ENCODE peak calls at places on chromosome 13, in eight cellular contexts. P is T-helper 17 cell; B is lung; N is effector CD8-positive, alpha-beta T cell; C is choroid plexus epithelial cell; M is aorta; O is epithelial cell of esophagus; U is dorsolateral prefrontal cortex. T is an unnamed sample.

GRCh38 chr13:47109028-47109427 is 212.2 kb upstream of the HTR2A start:
- DNase-seq in N (no peak), U (no peak), P (no peak), B (no peak), O (peak), C (no peak), M (no peak), T (no peak)

GRCh38 chr13:41812237-41812636 is 148.7 kb downstream of the VWA8 start:
- DNase-seq in P (no peak), U (no peak), C (no peak), N (no peak), O (no peak), M (no peak), B (no peak), T (no peak)

GRCh38 chr13:82636119-82636518 is 1246.2 kb downstream of the SLITRK1 start:
- DNase-seq in B (no peak), C (peak), M (no peak), U (no peak), N (no peak), P (no peak), O (peak), T (no peak)

GRCh38 chr13:83796364-83796763 is 85.9 kb downstream of the SLITRK1 start:
- DNase-seq in M (no peak), P (no peak), O (no peak), U (no peak), N (no peak), C (no peak), B (no peak), T (no peak)

GRCh38 chr13:108621421-108621820 is 8.0 kb upstream of the MYO16 start:
- DNase-seq in M (no peak), N (no peak), P (no peak), U (no peak), O (no peak), C (no peak), B (no peak), T (no peak)

GRCh38 chr13:109729031-109729870 is 57.1 kb downstream of the IRS2 start:
- DNase-seq in P (no peak), N (no peak), B (no peak), U (no peak), M (no peak), C (peak), O (peak), T (no peak)

GRCh38 chr13:38395505-38395803 is 45.8 kb downstream of the UFM1 start:
- DNase-seq in N (no peak), U (no peak), C (no peak), M (no peak), P (no peak), O (peak), B (no peak), T (no peak)

GRCh38 chr13:30033681-30034447 is 183.4 kb upstream of the UBL3 start:
- DNase-seq in M (no peak), U (no peak), N (no peak), C (peak), B (no peak), O (peak), P (no peak), T (no peak)

GRCh38 chr13:27024062-27024461 is 147.5 kb downstream of the USP12 start:
- DNase-seq in M (no peak), O (no peak), U (no peak), N (no peak), C (no peak), B (no peak), P (no peak), T (no peak)

GRCh38 chr13:41008349-41008980 is 10.7 kb downstream of the ELF1 start:
- DNase-seq in B (no peak), N (no peak), M (no peak), U (no peak), C (peak), O (peak), P (no peak), T (no peak)

GRCh38 chr13:104534847-104535246 is 1468.6 kb upstream of the SLC10A2 start:
- DNase-seq in C (no peak), N (no peak), U (no peak), O (no peak), M (no peak), B (no peak), P (no peak), T (peak)

GRCh38 chr13:35722438-35723060 is 246.1 kb upstream of the MAB21L1 start:
- DNase-seq in U (no peak), P (no peak), M (no peak), C (no peak), B (no peak), O (no peak), N (no peak), T (no peak)

GRCh38 chr13:44296856-44297255 is 76.8 kb upstream of the SERP2 start:
- DNase-seq in O (no peak), U (no peak), C (no peak), P (no peak), B (no peak), N (no peak), M (no peak), T (no peak)

GRCh38 chr13:52955505-52955904 is 73.1 kb upstream of the OLFM4 start:
- DNase-seq in C (no peak), N (no peak), B (no peak), O (no peak), U (no peak), P (no peak), M (no peak), T (peak)

GRCh38 chr13:26558912-26559485 is 1.5 kb downstream of the WASF3 start:
- DNase-seq in N (no peak), C (no peak), B (no peak), M (no peak), P (no peak), O (no peak), U (no peak), T (no peak)

GRCh38 chr13:24644051-24644450 is 36.2 kb upstream of the ATP12A start:
- DNase-seq in N (no peak), P (no peak), U (no peak), M (no peak), B (no peak), C (peak), O (peak), T (no peak)